ENCODE peak calls at places on chromosomes 5 and 9, in eight cellular contexts. K is heart left ventricle, F is RWPE1, S is MM.1S, B is right lobe of liver, U is sigmoid colon, Z is H1, X is tibial nerve. N is an unnamed sample.

GRCh38 chr5:142097681-142098080 is 10.9 kb upstream of the NDFIP1 start:
- DNase-seq in K (no peak), F (peak), S (no peak), B (no peak), U (no peak), Z (no peak), X (no peak), N (no peak)

GRCh38 chr5:145946112-145946861 is 9.9 kb downstream of the SH3RF2 start:
- DNase-seq in K (peak), F (peak), S (no peak), B (peak), U (no peak), Z (no peak), X (no peak), N (no peak)

GRCh38 chr5:92328584-92329259 is 945.6 kb upstream of the ARRDC3 start:
- DNase-seq in K (peak), F (no peak), S (no peak), B (no peak), U (no peak), Z (no peak), X (no peak), N (no peak)

GRCh38 chr5:172418847-172419810 is 35.2 kb downstream of the SH3PXD2B start:
- DNase-seq in K (peak), F (peak), S (no peak), B (no peak), U (peak), Z (no peak), X (peak), N (no peak)

GRCh38 chr5:139787568-139788293 is 7.9 kb upstream of the PSD2 start:
- DNase-seq in K (peak), F (peak), S (peak), B (peak), U (peak), Z (peak), X (peak), N (no peak)

GRCh38 chr5:95631991-95632675 is 12.2 kb downstream of the GPR150 start:
- DNase-seq in K (no peak), F (no peak), S (peak), B (no peak), U (no peak), Z (no peak), X (no peak), N (no peak)

GRCh38 chr5:113039229-113039628 is 62.6 kb downstream of the DCP2 start:
- DNase-seq in K (no peak), F (no peak), S (no peak), B (no peak), U (no peak), Z (peak), X (no peak), N (no peak)

GRCh38 chr5:137605377-137605776 is 106.3 kb upstream of the SPOCK1 start:
- DNase-seq in K (no peak), F (peak), S (no peak), B (no peak), U (no peak), Z (no peak), X (no peak), N (no peak)

GRCh38 chr9:115595951-115596742 is 478.2 kb upstream of the TNC start:
- DNase-seq in K (no peak), F (no peak), S (no peak), B (no peak), U (no peak), Z (no peak), X (peak), N (no peak)

GRCh38 chr9:110303136-110303535 is 34.5 kb downstream of the TXNDC8 start:
- DNase-seq in K (no peak), F (no peak), S (no peak), B (no peak), U (no peak), Z (no peak), X (no peak), N (no peak)

GRCh38 chr9:128027705-128028104 is 39.4 kb downstream of the NAIF1 start:
- DNase-seq in K (no peak), F (no peak), S (no peak), B (no peak), U (no peak), Z (no peak), X (no peak), N (no peak)

GRCh38 chr5:59829922-59830321 is 63.6 kb downstream of the PDE4D start:
- DNase-seq in K (no peak), F (no peak), S (no peak), B (no peak), U (no peak), Z (no peak), X (no peak), N (no peak)

GRCh38 chr9:2610985-2611384 is 10.6 kb upstream of the VLDLR start:
- DNase-seq in K (no peak), F (no peak), S (no peak), B (no peak), U (no peak), Z (no peak), X (no peak), N (no peak)

GRCh38 chr5:164054461-164054860 is 549.0 kb downstream of the MAT2B start:
- DNase-seq in K (no peak), F (no peak), S (no peak), B (no peak), U (no peak), Z (no peak), X (no peak), N (no peak)

GRCh38 chr5:178111925-178112324 is 1.4 kb upstream of the N4BP3 start:
- DNase-seq in K (no peak), F (no peak), S (no peak), B (no peak), U (no peak), Z (no peak), X (no peak), N (no peak)
- H3K27ac ChIP-seq in K (no peak), F (no peak), S (no peak), B (no peak), U (no peak), Z (no peak), X (no peak), N (no peak)

GRCh38 chr9:130741831-130742449 is 48.4 kb downstream of the EXOSC2 start:
- DNase-seq in K (no peak), F (peak), S (no peak), B (no peak), U (no peak), Z (no peak), X (no peak), N (no peak)
- H3K27ac ChIP-seq in K (no peak), F (peak), S (no peak), B (no peak), U (no peak), Z (no peak), X (no peak), N (no peak)

DNA sequence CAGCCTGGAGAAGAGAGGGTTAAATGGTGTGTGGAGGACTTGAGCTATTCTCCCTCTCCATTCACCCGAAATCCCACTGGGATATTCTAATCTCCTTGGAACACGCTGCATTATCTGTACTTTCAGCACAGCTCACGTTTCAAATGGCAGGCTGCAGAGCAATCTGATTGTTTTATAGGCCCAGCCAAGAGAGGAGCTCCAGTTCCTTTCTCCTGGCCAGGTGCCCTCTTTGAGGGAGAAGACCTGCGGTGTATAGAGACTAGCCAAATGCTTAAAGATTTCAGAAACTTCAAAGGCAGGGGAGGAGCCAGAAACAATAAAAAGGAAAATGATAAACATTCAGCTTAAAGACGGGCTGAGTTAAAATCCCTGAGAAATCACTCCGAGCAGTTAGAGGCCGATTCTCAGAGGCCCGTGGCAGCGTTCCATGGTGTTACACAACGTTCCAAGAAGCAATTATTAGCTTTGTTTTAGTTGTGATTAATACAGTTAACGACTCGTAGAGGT is 564.0 kb upstream of the KLF4 start:
- DNase-seq in K (peak), F (no peak), S (no peak), B (peak), U (peak), Z (no peak), X (peak), N (no peak)
- H3K27ac ChIP-seq in K (peak), F (peak), S (no peak), B (no peak), U (peak), Z (no peak), X (peak), N (no peak)

GRCh38 chr5:76691470-76692273 is 24.3 kb upstream of the F2R start:
- DNase-seq in K (no peak), F (no peak), S (no peak), B (no peak), U (no peak), Z (no peak), X (no peak), N (no peak)
- H3K27ac ChIP-seq in K (peak), F (peak), S (no peak), B (peak), U (peak), Z (no peak), X (no peak), N (no peak)

GRCh38 chr9:98037362-98037761 is 19.2 kb upstream of the NANS start:
- DNase-seq in K (peak), F (no peak), S (no peak), B (no peak), U (no peak), Z (no peak), X (no peak), N (no peak)
- H3K27ac ChIP-seq in K (peak), F (no peak), S (no peak), B (no peak), U (peak), Z (no peak), X (no peak), N (no peak)

DNA sequence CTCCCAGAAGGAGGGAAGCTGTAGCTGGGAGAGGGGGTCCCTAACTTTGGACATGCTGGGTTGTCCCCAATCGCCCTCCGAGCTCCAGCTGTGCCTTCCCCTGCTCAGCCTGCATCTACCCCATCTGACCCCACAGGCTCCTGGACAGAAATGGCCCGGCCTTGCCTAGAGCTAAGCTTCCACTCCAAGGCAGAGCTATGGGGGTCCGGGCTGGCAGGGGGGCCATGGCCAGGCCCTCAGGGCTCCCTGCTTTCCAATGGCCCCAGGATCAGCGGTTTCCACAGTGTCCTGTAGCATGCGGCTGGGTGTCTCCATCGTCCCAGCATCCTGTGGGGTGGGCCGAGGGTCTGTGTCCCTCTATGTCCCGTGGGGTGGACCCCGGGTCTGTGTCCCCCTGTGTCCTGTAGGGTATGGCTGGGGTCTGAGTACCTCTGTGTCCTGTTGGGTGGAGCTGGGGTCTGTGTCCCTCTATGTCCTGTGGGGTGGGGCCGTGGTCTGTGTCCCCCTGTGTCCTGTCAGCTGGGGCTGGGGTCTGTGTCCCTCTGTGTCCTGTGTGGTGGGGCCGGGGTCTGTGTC is 130.6 kb downstream of the RXRA start:
- DNase-seq in K (no peak), F (no peak), S (no peak), B (no peak), U (no peak), Z (no peak), X (no peak), N (no peak)
- H3K27ac ChIP-seq in K (peak), F (peak), S (no peak), B (peak), U (peak), Z (no peak), X (peak), N (no peak)

DNA sequence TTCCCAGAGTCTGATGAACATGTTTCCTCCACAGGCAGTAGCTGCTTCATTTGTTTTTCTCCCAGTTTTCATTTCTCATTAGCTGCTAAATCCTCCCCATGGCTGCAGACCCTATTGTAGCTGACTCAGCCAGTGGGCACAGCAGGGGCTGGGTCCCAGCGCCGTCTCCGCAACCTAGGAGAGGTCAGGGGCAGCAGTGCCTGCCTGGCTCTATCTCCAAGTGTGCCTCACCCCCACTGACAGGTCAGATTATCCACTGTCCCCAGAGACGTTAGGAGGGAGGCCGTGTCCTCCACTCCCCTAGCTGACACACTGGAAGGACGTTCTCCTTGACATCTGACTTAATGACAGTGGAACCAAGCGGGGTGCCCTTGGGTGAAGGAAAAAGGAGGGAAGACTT is 31.1 kb downstream of the KCNIP1 start:
- DNase-seq in K (no peak), F (no peak), S (no peak), B (no peak), U (peak), Z (no peak), X (no peak), N (no peak)
- H3K27ac ChIP-seq in K (no peak), F (no peak), S (no peak), B (no peak), U (no peak), Z (no peak), X (no peak), N (no peak)

N was measured in iPS DF 6.9.